ENCODE peak calls at places on chromosomes 2 and 18, in eight cellular contexts. D, N, Z, G, I, F, P and X are unnamed samples.

GRCh38 chr2:73823916-73824523 is 4.7 kb upstream of the STAMBP start:
- DNase-seq in I (peak; percentile 38), N (no peak), F (peak; percentile 54), G (no peak), P (peak; percentile 88), D (no peak), Z (no peak), X (no peak)

GRCh38 chr2:150388289-150388625 is 99.2 kb downstream of the RND3 start:
- DNase-seq in N (no peak), D (no peak), P (peak; percentile 13), I (no peak), F (no peak), Z (no peak), G (no peak), X (no peak)

GRCh38 chr2:240557101-240557751 is 562 bp downstream of the ANKMY1 start:
- DNase-seq in I (no peak), G (peak; percentile 19), Z (peak; percentile 18), F (no peak), P (no peak), D (no peak), N (peak; percentile 48), X (no peak)

GRCh38 chr18:48923746-48924580 is 26.8 kb downstream of the SMAD7 start:
- DNase-seq in I (no peak), D (no peak), N (no peak), Z (no peak), P (peak; percentile 66), G (no peak), F (no peak), X (no peak)

GRCh38 chr2:84033347-84033974 is 425.6 kb downstream of the SUCLG1 start:
- DNase-seq in I (no peak), P (no peak), G (no peak), N (no peak), D (no peak), F (no peak), Z (no peak), X (no peak)

GRCh38 chr2:10499911-10500521 is 51.9 kb upstream of the ODC1 start:
- DNase-seq in I (no peak), P (no peak), G (no peak), D (peak; percentile 13), N (no peak), F (no peak), Z (no peak), X (peak; percentile 76)

GRCh38 chr2:75605770-75606535 is 40.6 kb upstream of the MRPL19 start:
- DNase-seq in N (no peak), P (peak; percentile 97), F (no peak), Z (no peak), I (no peak), D (no peak), G (no peak), X (no peak)

GRCh38 chr2:82258151-82258550 is 1953.6 kb upstream of the LRRTM1 start:
- DNase-seq in N (no peak), G (no peak), P (no peak), D (no peak), I (no peak), F (no peak), Z (no peak), X (no peak)

GRCh38 chr2:75561566-75562512 is 1.1 kb upstream of the EVA1A start:
- DNase-seq in F (no peak), P (peak; percentile 31), N (no peak), Z (no peak), I (no peak), G (no peak), D (no peak), X (no peak)

GRCh38 chr2:203782262-203782976 is 76.0 kb downstream of the CD28 start:
- DNase-seq in I (peak; percentile 55), G (no peak), Z (no peak), D (no peak), P (peak; percentile 99), N (no peak), F (peak; percentile 22), X (peak; percentile 56)

GRCh38 chr2:72367530-72368225 is 220.0 kb upstream of the CYP26B1 start:
- DNase-seq in I (peak; percentile 44), Z (peak; percentile 24), D (no peak), P (peak; percentile 75), F (no peak), G (no peak), N (no peak), X (peak; percentile 47)

GRCh38 chr18:68713131-68713530 is 1.8 kb downstream of the TMX3 start:
- DNase-seq in P (no peak), F (no peak), I (no peak), D (no peak), N (no peak), Z (no peak), G (no peak), X (no peak)
- H3K4me3 ChIP-seq in P (no peak overlapping the region), F (no peak overlapping the region), I (peak overlapping the region; percentile 89), D (no peak overlapping the region), N (no peak overlapping the region), Z (peak overlapping the region; percentile 95), G (no peak overlapping the region), X (peak overlapping the region; percentile 91)

GRCh38 chr18:24546304-24546703 is 85.9 kb downstream of the HRH4 start:
- DNase-seq in P (no peak), I (no peak), F (no peak), D (no peak), G (no peak), Z (no peak), N (no peak), X (no peak)

GRCh38 chr18:24540896-24541295 is 80.5 kb downstream of the HRH4 start:
- DNase-seq in N (no peak), P (no peak), Z (no peak), D (no peak), I (no peak), G (no peak), F (no peak), X (no peak)

GRCh38 chr18:24544949-24545348 is 84.5 kb downstream of the HRH4 start:
- DNase-seq in P (no peak), F (no peak), Z (no peak), G (no peak), N (no peak), I (no peak), D (no peak), X (no peak)

GRCh38 chr18:24544141-24544498 is 83.7 kb downstream of the HRH4 start:
- DNase-seq in P (peak; percentile 5), F (peak; percentile 47), Z (no peak), I (no peak), D (no peak), N (no peak), G (no peak), X (no peak)

GRCh38 chr18:24543408-24544140 is 83.1 kb downstream of the HRH4 start:
- DNase-seq in I (no peak), N (no peak), P (no peak), F (no peak), D (no peak), G (no peak), Z (no peak), X (no peak)
- H3K4me3 ChIP-seq in I (no peak overlapping the region), N (no peak overlapping the region), P (no peak overlapping the region), F (no peak overlapping the region), D (no peak overlapping the region), G (no peak overlapping the region), Z (no peak overlapping the region), X (no peak overlapping the region)

GRCh38 chr2:7517851-7518250 is 600.6 kb downstream of the RNF144A start:
- DNase-seq in F (no peak), D (no peak), Z (no peak), I (no peak), N (no peak), G (no peak), P (no peak), X (no peak)
- H3K4me3 ChIP-seq in F (no peak overlapping the region), D (no peak overlapping the region), Z (no peak overlapping the region), I (no peak overlapping the region), N (no peak overlapping the region), G (no peak overlapping the region), P (no peak overlapping the region), X (no peak overlapping the region)

DNA sequence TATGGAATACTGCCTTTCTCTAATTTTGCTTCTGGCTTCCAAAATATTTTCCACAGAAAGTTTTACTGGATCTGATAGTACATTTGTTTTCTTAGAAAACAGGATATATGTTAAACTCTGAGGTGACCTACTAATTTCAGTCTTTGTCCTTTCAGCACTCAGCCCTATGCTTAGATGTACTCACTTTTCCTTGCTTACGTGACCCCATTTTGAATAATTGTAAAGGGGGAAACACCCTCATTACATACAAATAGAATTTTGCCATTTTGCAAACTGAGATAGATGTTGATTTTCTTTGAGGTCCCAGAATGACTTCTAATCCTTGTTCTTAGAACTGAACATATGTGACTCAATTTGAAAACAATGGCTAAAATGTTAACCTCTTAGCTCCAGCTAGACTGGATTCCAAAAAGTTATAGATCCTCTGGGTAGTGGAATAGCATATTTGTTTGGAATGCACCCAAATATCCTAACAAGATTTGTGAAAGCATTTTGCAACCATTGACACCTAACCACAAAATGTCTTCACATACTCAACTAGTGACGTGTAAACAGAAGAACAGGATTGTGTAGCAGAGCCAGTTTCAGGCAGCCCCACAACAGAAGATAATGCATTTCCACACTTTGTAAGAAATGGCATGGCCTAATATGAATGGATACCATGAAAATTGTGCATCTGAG is 44.8 kb upstream of the EHBP1 start:
- DNase-seq in D (no peak), F (no peak), Z (no peak), G (no peak), P (peak; percentile 91), I (no peak), N (no peak), X (no peak)
- H3K4me3 ChIP-seq in D (no peak overlapping the region), F (no peak overlapping the region), Z (no peak overlapping the region), G (no peak overlapping the region), P (no peak overlapping the region), I (no peak overlapping the region), N (no peak overlapping the region), X (no peak overlapping the region)

DNA sequence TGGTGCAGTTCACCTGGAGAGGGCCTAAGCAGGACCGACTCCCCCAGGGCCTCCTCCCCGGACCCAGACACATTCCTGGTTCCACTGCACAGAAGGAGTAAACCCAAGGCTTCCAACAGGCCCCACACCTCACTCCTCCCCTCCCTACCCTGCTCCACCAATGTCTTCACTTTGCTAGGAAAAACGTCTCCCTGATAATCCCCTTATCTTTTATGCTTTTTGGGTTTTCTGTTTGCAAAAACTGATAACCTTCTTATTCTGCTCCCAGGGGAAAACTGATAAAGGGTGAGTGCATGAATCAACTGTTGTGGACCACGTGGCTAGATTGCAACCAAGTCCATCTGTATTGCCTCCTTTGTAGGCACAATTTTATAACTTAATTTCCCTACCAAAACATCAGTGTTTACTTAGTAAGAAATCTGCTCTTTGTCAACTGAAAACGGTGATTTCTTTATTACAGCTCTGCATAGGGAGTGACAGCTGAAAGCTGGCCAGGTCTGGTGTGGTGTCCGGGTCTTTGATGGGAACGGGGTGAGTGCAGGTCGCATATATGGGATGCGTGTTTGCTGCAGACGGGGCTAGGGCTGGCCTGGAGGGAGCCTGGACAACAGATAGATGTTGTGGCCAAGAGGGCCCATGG is 202.6 kb downstream of the GLI2 start:
- DNase-seq in Z (no peak), N (no peak), I (no peak), P (no peak), G (no peak), D (no peak), F (peak; percentile 40), X (no peak)
- H3K4me3 ChIP-seq in Z (no peak overlapping the region), N (no peak overlapping the region), I (no peak overlapping the region), P (no peak overlapping the region), G (no peak overlapping the region), D (no peak overlapping the region), F (no peak overlapping the region), X (no peak overlapping the region)